ENCODE peak calls at places on chromosomes 6 and 20, in four cellular contexts. G is body of pancreas; N is stimulated activated CD4-positive, alpha-beta T cell treated with anti-CD3 and anti-CD28 coated beads, Interleukin-4, amount 100 ng/mL, for 48 hours; E is CD4-positive, CD25-positive, alpha-beta regulatory T cell. Y is an unnamed sample.

GRCh38 chr6:90350689-90351554 is 54.3 kb upstream of the BACH2 start:
- DNase-seq in G (no peak), N (no peak), E (peak), Y (no peak)

GRCh38 chr6:9487128-9487527 is 927.7 kb downstream of the TFAP2A start:
- DNase-seq in G (no peak), N (no peak), E (no peak), Y (no peak)

GRCh38 chr6:105794263-105794662 is 291.9 kb upstream of the PRDM1 start:
- DNase-seq in G (peak), N (no peak), E (no peak), Y (peak)

GRCh38 chr6:30743099-30744053 is 889 bp upstream of the FLOT1 start:
- DNase-seq in G (no peak), N (no peak), E (peak), Y (no peak)

GRCh38 chr20:3431109-3431508 is 23.6 kb upstream of the DNAAF9 start:
- DNase-seq in G (no peak), N (no peak), E (no peak), Y (no peak)

GRCh38 chr6:161233986-161234620 is 39.8 kb downstream of the AGPAT4 start:
- DNase-seq in G (peak), N (no peak), E (no peak), Y (peak)

GRCh38 chr6:9521152-9521530 is 893.7 kb downstream of the TFAP2A start:
- DNase-seq in G (no peak), N (no peak), E (no peak), Y (no peak)

GRCh38 chr6:4281341-4282293 is 146.2 kb upstream of the ECI2 start:
- DNase-seq in G (peak), N (peak), E (no peak), Y (peak)

GRCh38 chr20:25692499-25692898 is 4.2 kb downstream of the ZNF337 start:
- DNase-seq in G (no peak), N (no peak), E (no peak), Y (no peak)

GRCh38 chr6:119348308-119349040 is 1.1 kb downstream of the MAN1A1 start:
- DNase-seq in G (peak), N (peak), E (peak), Y (no peak)

GRCh38 chr6:80789912-80790635 is 683.6 kb downstream of the BCKDHB start:
- DNase-seq in G (no peak), N (no peak), E (no peak), Y (no peak)

GRCh38 chr6:81228912-81229540 is 523.5 kb downstream of the TENT5A start:
- DNase-seq in G (no peak), N (no peak), E (no peak), Y (no peak)

GRCh38 chr6:16146527-16146955 is 17.7 kb downstream of the MYLIP start:
- DNase-seq in G (no peak), N (no peak), E (no peak), Y (no peak)

GRCh38 chr6:89582669-89583325 is 55.8 kb downstream of the LYRM2 start:
- DNase-seq in G (no peak), N (no peak), E (no peak), Y (no peak)

GRCh38 chr20:53752583-53752970 is 158.9 kb upstream of the ZNF217 start:
- DNase-seq in G (no peak), N (no peak), E (no peak), Y (no peak)

GRCh38 chr6:125584468-125584939 is 164.9 kb upstream of the HEY2 start:
- DNase-seq in G (no peak), N (no peak), E (no peak), Y (no peak)

GRCh38 chr20:41047975-41048305 is 19.3 kb downstream of the TOP1 start:
- DNase-seq in G (no peak), N (no peak), E (peak), Y (no peak)

GRCh38 chr6:37482356-37483292 is 17.1 kb downstream of the CCDC167 start:
- DNase-seq in G (no peak), N (no peak), E (no peak), Y (no peak)

GRCh38 chr6:100281471-100281878 is 183.2 kb downstream of the SIM1 start:
- DNase-seq in G (no peak), N (no peak), E (no peak), Y (no peak)

GRCh38 chr6:150354754-150355571 is 13.8 kb upstream of the IYD start:
- DNase-seq in G (no peak), N (no peak), E (no peak), Y (no peak)

GRCh38 chr20:12570371-12570770 is 438.4 kb upstream of the SPTLC3 start:
- DNase-seq in G (peak), N (no peak), E (no peak), Y (no peak)

GRCh38 chr6:27517928-27518787 is 45.3 kb upstream of the ZNF184 start:
- DNase-seq in G (no peak), N (no peak), E (no peak), Y (no peak)

GRCh38 chr20:51128198-51128597 is 105.3 kb upstream of the KCNG1 start:
- DNase-seq in G (no peak), N (no peak), E (no peak), Y (no peak)

GRCh38 chr6:125067552-125067951 is 86.0 kb upstream of the TPD52L1 start:
- DNase-seq in G (no peak), N (no peak), E (no peak), Y (no peak)

GRCh38 chr6:27867941-27868705 is 44.1 kb downstream of the OR2B2 start:
- DNase-seq in G (no peak), N (no peak), E (no peak), Y (no peak)

GRCh38 chr20:47934761-47935160 is 149.5 kb upstream of the SULF2 start:
- DNase-seq in G (no peak), N (no peak), E (no peak), Y (no peak)

GRCh38 chr20:38311100-38311499 is 7.1 kb downstream of the BPI start:
- DNase-seq in G (no peak), N (no peak), E (no peak), Y (no peak)

GRCh38 chr6:101013612-101014195 is 132.6 kb upstream of the ASCC3 start:
- DNase-seq in G (no peak), N (no peak), E (no peak), Y (no peak)

GRCh38 chr20:5933802-5934436 is 16.4 kb downstream of the TRMT6 start:
- DNase-seq in G (no peak), N (no peak), E (no peak), Y (no peak)

GRCh38 chr6:112938656-112939055 is 591.5 kb downstream of the RFPL4B start:
- DNase-seq in G (no peak), N (no peak), E (no peak), Y (no peak)

GRCh38 chr6:55632953-55633352 is 54.0 kb upstream of the HMGCLL1 start:
- DNase-seq in G (no peak), N (no peak), E (no peak), Y (no peak)

GRCh38 chr6:158575550-158575949 is 15.7 kb downstream of the TMEM181 start:
- DNase-seq in G (no peak), N (no peak), E (no peak), Y (no peak)

GRCh38 chr6:148565931-148566663 is 180.7 kb upstream of the UST start:
- DNase-seq in G (no peak), N (no peak), E (no peak), Y (no peak)

GRCh38 chr20:57392512-57393271 is 1.5 kb downstream of the RBM38 start:
- DNase-seq in G (no peak), N (peak), E (peak), Y (no peak)

GRCh38 chr6:36688534-36689075 is 9.0 kb upstream of the RAB44 start:
- DNase-seq in G (no peak), N (no peak), E (no peak), Y (no peak)

GRCh38 chr20:39282619-39283092 is 320.5 kb downstream of the DHX35 start:
- DNase-seq in G (peak), N (no peak), E (no peak), Y (no peak)

GRCh38 chr20:9608639-9609440 is 94.5 kb downstream of the LAMP5 start:
- DNase-seq in G (no peak), N (no peak), E (no peak), Y (no peak)

Y was measured in lung.